ENCODE peak calls at places on chromosome 21, in seven cellular contexts. One of them, this sample, is unnamed.

GRCh38 chr21:21003701-21004100 is 5.5 kb downstream of the NCAM2 start:
- DNase-seq in AG04449: no peak
- DNase-seq in adipocyte: peak
- DNase-seq in iPS DF 6.9: peak
- DNase-seq in aorta: no peak
- DNase-seq in CD8-positive, alpha-beta T cell: no peak
- DNase-seq in lower lobe of right lung: no peak
- DNase-seq in this sample: peak

GRCh38 chr21:15034126-15034848 is 30.5 kb downstream of the NRIP1 start:
- DNase-seq in AG04449: no peak
- DNase-seq in adipocyte: peak
- DNase-seq in aorta: no peak
- DNase-seq in lower lobe of right lung: no peak
- DNase-seq in CD8-positive, alpha-beta T cell: no peak
- DNase-seq in iPS DF 6.9: no peak
- DNase-seq in this sample: no peak

GRCh38 chr21:34911360-34911759 is 137.7 kb downstream of the RUNX1 start:
- DNase-seq in aorta: peak
- DNase-seq in iPS DF 6.9: no peak
- DNase-seq in lower lobe of right lung: peak
- DNase-seq in CD8-positive, alpha-beta T cell: no peak
- DNase-seq in AG04449: no peak
- DNase-seq in adipocyte: no peak
- DNase-seq in this sample: no peak

GRCh38 chr21:28078126-28078525 is 914.6 kb downstream of the LTN1 start:
- DNase-seq in lower lobe of right lung: no peak
- DNase-seq in CD8-positive, alpha-beta T cell: no peak
- DNase-seq in AG04449: no peak
- DNase-seq in aorta: no peak
- DNase-seq in adipocyte: no peak
- DNase-seq in iPS DF 6.9: no peak
- DNase-seq in this sample: no peak

GRCh38 chr21:38950388-38951094 is 144.8 kb downstream of the ETS2 start:
- DNase-seq in iPS DF 6.9: no peak
- DNase-seq in aorta: no peak
- DNase-seq in AG04449: no peak
- DNase-seq in lower lobe of right lung: no peak
- DNase-seq in CD8-positive, alpha-beta T cell: no peak
- DNase-seq in adipocyte: peak
- DNase-seq in this sample: no peak

GRCh38 chr21:41957991-41958766 is 4.4 kb upstream of the C2CD2 start:
- DNase-seq in AG04449: peak
- DNase-seq in iPS DF 6.9: no peak
- DNase-seq in lower lobe of right lung: no peak
- DNase-seq in adipocyte: peak
- DNase-seq in CD8-positive, alpha-beta T cell: no peak
- DNase-seq in aorta: peak
- DNase-seq in this sample: no peak

GRCh38 chr21:44331650-44332306 is 7.4 kb downstream of the CFAP410 start:
- DNase-seq in CD8-positive, alpha-beta T cell: no peak
- DNase-seq in AG04449: no peak
- DNase-seq in adipocyte: no peak
- DNase-seq in aorta: no peak
- DNase-seq in iPS DF 6.9: no peak
- DNase-seq in lower lobe of right lung: no peak
- DNase-seq in this sample: no peak

GRCh38 chr21:43739648-43740435 is 20.9 kb downstream of the PDXK start:
- DNase-seq in AG04449: no peak
- DNase-seq in adipocyte: no peak
- DNase-seq in iPS DF 6.9: no peak
- DNase-seq in aorta: no peak
- DNase-seq in CD8-positive, alpha-beta T cell: no peak
- DNase-seq in lower lobe of right lung: no peak
- DNase-seq in this sample: no peak

GRCh38 chr21:37267269-37268185 is at the start of gene VPS26C:
- DNase-seq in AG04449: peak
- DNase-seq in aorta: peak
- DNase-seq in adipocyte: peak
- DNase-seq in lower lobe of right lung: peak
- DNase-seq in iPS DF 6.9: peak
- DNase-seq in CD8-positive, alpha-beta T cell: peak
- DNase-seq in this sample: peak

GRCh38 chr21:35254006-35254751 is 205.1 kb upstream of the RUNX1 start:
- DNase-seq in CD8-positive, alpha-beta T cell: no peak
- DNase-seq in lower lobe of right lung: no peak
- DNase-seq in iPS DF 6.9: no peak
- DNase-seq in adipocyte: peak
- DNase-seq in aorta: no peak
- DNase-seq in AG04449: peak
- DNase-seq in this sample: no peak

GRCh38 chr21:37710555-37711293 is 205.5 kb downstream of the KCNJ6 start:
- DNase-seq in lower lobe of right lung: no peak
- DNase-seq in adipocyte: no peak
- DNase-seq in iPS DF 6.9: no peak
- DNase-seq in aorta: no peak
- DNase-seq in CD8-positive, alpha-beta T cell: no peak
- DNase-seq in AG04449: no peak
- DNase-seq in this sample: no peak

GRCh38 chr21:37873655-37874054 is 42.6 kb downstream of the KCNJ6 start:
- DNase-seq in iPS DF 6.9: no peak
- DNase-seq in AG04449: no peak
- DNase-seq in aorta: no peak
- DNase-seq in CD8-positive, alpha-beta T cell: no peak
- DNase-seq in adipocyte: no peak
- DNase-seq in lower lobe of right lung: no peak
- DNase-seq in this sample: no peak

GRCh38 chr21:38250991-38251418 is 5.8 kb upstream of the KCNJ15 start:
- DNase-seq in aorta: no peak
- DNase-seq in adipocyte: no peak
- DNase-seq in iPS DF 6.9: no peak
- DNase-seq in lower lobe of right lung: no peak
- DNase-seq in AG04449: no peak
- DNase-seq in CD8-positive, alpha-beta T cell: no peak
- DNase-seq in this sample: no peak

GRCh38 chr21:26453258-26453657 is 119.8 kb downstream of the CYYR1 start:
- DNase-seq in lower lobe of right lung: no peak
- DNase-seq in CD8-positive, alpha-beta T cell: no peak
- DNase-seq in adipocyte: no peak
- DNase-seq in AG04449: no peak
- DNase-seq in aorta: no peak
- DNase-seq in iPS DF 6.9: no peak
- DNase-seq in this sample: no peak

GRCh38 chr21:43006874-43007208 is 32.5 kb downstream of the PKNOX1 start:
- DNase-seq in iPS DF 6.9: no peak
- DNase-seq in lower lobe of right lung: no peak
- DNase-seq in CD8-positive, alpha-beta T cell: no peak
- DNase-seq in AG04449: no peak
- DNase-seq in adipocyte: no peak
- DNase-seq in aorta: no peak
- DNase-seq in this sample: no peak

GRCh38 chr21:36513430-36513829 is 33.5 kb upstream of the CLDN14 start:
- DNase-seq in CD8-positive, alpha-beta T cell: no peak
- DNase-seq in AG04449: no peak
- DNase-seq in adipocyte: no peak
- DNase-seq in aorta: no peak
- DNase-seq in lower lobe of right lung: no peak
- DNase-seq in iPS DF 6.9: no peak
- DNase-seq in this sample: no peak

DNA sequence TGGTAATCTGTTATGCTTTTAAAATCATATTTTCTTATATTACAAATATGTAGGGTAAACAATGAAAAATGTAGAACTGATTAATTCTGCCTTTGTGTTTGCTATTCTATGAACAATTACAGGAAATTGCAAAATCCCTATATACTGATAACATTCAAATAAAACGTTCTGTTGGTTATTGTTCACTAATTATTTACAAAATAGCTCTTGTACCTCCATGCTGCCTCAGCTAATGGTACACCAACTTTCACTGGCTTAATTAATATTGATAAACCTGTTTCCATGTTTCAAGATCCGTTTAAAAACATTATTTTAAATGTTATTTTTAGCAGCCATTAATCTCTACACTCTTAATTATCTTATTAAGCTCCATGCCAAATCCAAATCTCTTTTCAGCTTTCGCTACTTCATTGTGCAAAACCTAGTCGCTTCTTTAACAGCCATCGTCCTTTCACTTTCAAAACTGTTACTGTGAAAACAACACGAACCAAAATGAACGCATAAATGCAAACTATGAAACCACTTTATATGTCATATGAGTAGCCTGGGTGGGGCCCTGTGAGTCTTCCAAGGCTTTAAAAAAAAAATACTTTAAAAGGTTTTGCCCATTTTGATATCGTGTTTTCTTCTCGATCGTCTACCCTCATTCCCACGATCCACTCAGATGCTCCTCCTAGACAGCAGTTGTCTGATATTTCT is 807.0 kb downstream of the USP25 start:
- DNase-seq in AG04449: no peak
- DNase-seq in lower lobe of right lung: no peak
- DNase-seq in aorta: no peak
- DNase-seq in CD8-positive, alpha-beta T cell: no peak
- DNase-seq in iPS DF 6.9: no peak
- DNase-seq in adipocyte: no peak
- DNase-seq in this sample: no peak
- H3K4me3 ChIP-seq in AG04449: no peak
- H3K4me3 ChIP-seq in lower lobe of right lung: peak
- H3K4me3 ChIP-seq in aorta: peak
- H3K4me3 ChIP-seq in CD8-positive, alpha-beta T cell: no peak
- H3K4me3 ChIP-seq in iPS DF 6.9: no peak
- H3K4me3 ChIP-seq in adipocyte: peak
- H3K4me3 ChIP-seq in this sample: no peak

GRCh38 chr21:29194342-29194741 is 63.9 kb downstream of the MAP3K7CL start:
- DNase-seq in CD8-positive, alpha-beta T cell: no peak
- DNase-seq in AG04449: no peak
- DNase-seq in iPS DF 6.9: no peak
- DNase-seq in aorta: no peak
- DNase-seq in adipocyte: no peak
- DNase-seq in lower lobe of right lung: no peak
- DNase-seq in this sample: no peak
- H3K4me3 ChIP-seq in CD8-positive, alpha-beta T cell: no peak
- H3K4me3 ChIP-seq in AG04449: no peak
- H3K4me3 ChIP-seq in iPS DF 6.9: no peak
- H3K4me3 ChIP-seq in aorta: no peak
- H3K4me3 ChIP-seq in adipocyte: no peak
- H3K4me3 ChIP-seq in lower lobe of right lung: no peak
- H3K4me3 ChIP-seq in this sample: no peak

GRCh38 chr21:17454315-17455027 is 58.4 kb upstream of the CXADR start:
- DNase-seq in lower lobe of right lung: no peak
- DNase-seq in adipocyte: peak
- DNase-seq in CD8-positive, alpha-beta T cell: no peak
- DNase-seq in AG04449: peak
- DNase-seq in aorta: no peak
- DNase-seq in iPS DF 6.9: peak
- DNase-seq in this sample: peak
- H3K4me3 ChIP-seq in lower lobe of right lung: no peak
- H3K4me3 ChIP-seq in adipocyte: peak
- H3K4me3 ChIP-seq in CD8-positive, alpha-beta T cell: no peak
- H3K4me3 ChIP-seq in AG04449: no peak
- H3K4me3 ChIP-seq in aorta: no peak
- H3K4me3 ChIP-seq in iPS DF 6.9: peak
- H3K4me3 ChIP-seq in this sample: no peak

GRCh38 chr21:31135536-31136184 is 97.4 kb upstream of the KRTAP19-8 start:
- DNase-seq in lower lobe of right lung: no peak
- DNase-seq in AG04449: no peak
- DNase-seq in CD8-positive, alpha-beta T cell: no peak
- DNase-seq in adipocyte: no peak
- DNase-seq in iPS DF 6.9: no peak
- DNase-seq in aorta: no peak
- DNase-seq in this sample: no peak

GRCh38 chr21:31130821-31131220 is 92.5 kb upstream of the KRTAP19-8 start:
- DNase-seq in CD8-positive, alpha-beta T cell: no peak
- DNase-seq in iPS DF 6.9: no peak
- DNase-seq in aorta: no peak
- DNase-seq in adipocyte: no peak
- DNase-seq in lower lobe of right lung: no peak
- DNase-seq in AG04449: no peak
- DNase-seq in this sample: no peak

GRCh38 chr21:31136891-31137290 is 98.6 kb upstream of the KRTAP19-8 start:
- DNase-seq in CD8-positive, alpha-beta T cell: no peak
- DNase-seq in iPS DF 6.9: no peak
- DNase-seq in aorta: no peak
- DNase-seq in adipocyte: no peak
- DNase-seq in lower lobe of right lung: no peak
- DNase-seq in AG04449: no peak
- DNase-seq in this sample: no peak

GRCh38 chr21:31133243-31133830 is 95.1 kb upstream of the KRTAP19-8 start:
- DNase-seq in CD8-positive, alpha-beta T cell: no peak
- DNase-seq in adipocyte: no peak
- DNase-seq in aorta: no peak
- DNase-seq in AG04449: no peak
- DNase-seq in iPS DF 6.9: no peak
- DNase-seq in lower lobe of right lung: no peak
- DNase-seq in this sample: peak

GRCh38 chr21:31132574-31133242 is 94.4 kb upstream of the KRTAP19-8 start:
- DNase-seq in adipocyte: no peak
- DNase-seq in iPS DF 6.9: no peak
- DNase-seq in lower lobe of right lung: no peak
- DNase-seq in CD8-positive, alpha-beta T cell: peak
- DNase-seq in aorta: no peak
- DNase-seq in AG04449: no peak
- DNase-seq in this sample: peak
- H3K4me3 ChIP-seq in adipocyte: no peak
- H3K4me3 ChIP-seq in iPS DF 6.9: no peak
- H3K4me3 ChIP-seq in lower lobe of right lung: no peak
- H3K4me3 ChIP-seq in CD8-positive, alpha-beta T cell: peak
- H3K4me3 ChIP-seq in aorta: no peak
- H3K4me3 ChIP-seq in AG04449: no peak
- H3K4me3 ChIP-seq in this sample: peak

DNA sequence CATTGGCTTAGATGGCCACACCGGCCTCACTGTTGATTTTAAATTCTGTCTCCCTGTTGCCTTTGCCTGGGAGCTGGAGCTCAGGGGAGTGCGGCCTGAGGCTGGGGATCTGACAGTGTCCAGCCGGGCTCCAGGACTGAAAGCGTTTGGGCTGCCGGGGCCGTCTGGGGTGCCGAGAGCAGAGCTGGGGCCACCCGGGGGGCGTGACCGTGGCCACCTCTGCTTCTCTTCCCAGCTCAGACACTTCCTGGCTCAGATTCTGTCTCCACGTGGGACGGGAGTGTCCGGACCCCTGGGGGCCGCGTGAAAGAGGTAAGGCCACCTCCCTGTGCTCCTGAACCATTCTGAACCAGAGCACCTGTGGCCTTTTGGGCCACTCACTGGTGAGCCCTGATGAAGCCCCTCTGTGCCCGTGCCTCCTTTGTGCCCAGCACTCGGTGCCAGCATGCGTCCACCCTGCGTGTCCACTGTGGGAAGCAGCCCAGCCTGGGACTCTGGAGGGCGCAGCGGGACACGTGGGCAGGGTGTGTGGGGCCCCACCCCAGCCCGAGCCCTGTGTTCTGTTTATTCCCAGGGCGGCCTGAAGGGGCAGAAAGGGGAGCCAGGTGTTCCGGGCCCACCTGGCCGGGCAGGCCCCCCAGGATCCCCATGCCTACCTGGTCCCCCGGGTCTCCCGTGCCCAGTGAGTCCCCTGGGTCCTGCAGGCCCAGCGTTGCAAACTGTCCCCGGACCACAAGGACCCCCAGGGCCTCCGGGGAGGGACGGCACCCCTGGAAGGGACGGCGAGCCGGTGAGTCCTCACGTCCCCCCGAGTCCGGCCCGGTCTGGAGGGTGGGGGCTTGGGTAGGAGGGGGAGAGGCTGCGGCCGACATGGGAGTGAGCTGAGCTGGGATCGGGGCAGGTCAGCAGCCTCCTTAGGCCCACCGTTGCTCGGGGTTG is 64.8 kb downstream of the SLC19A1 start:
- DNase-seq in CD8-positive, alpha-beta T cell: no peak
- DNase-seq in lower lobe of right lung: no peak
- DNase-seq in iPS DF 6.9: no peak
- DNase-seq in aorta: no peak
- DNase-seq in adipocyte: no peak
- DNase-seq in AG04449: no peak
- DNase-seq in this sample: no peak
- H3K4me3 ChIP-seq in CD8-positive, alpha-beta T cell: peak
- H3K4me3 ChIP-seq in lower lobe of right lung: peak
- H3K4me3 ChIP-seq in iPS DF 6.9: no peak
- H3K4me3 ChIP-seq in aorta: no peak
- H3K4me3 ChIP-seq in adipocyte: no peak
- H3K4me3 ChIP-seq in AG04449: no peak
- H3K4me3 ChIP-seq in this sample: peak

This sample was measured in Jurkat, Clone E6-1.